ENCODE peak calls at places on chromosomes 6 and 20, in five cellular contexts. One of them, this sample, is unnamed.

GRCh38 chr6:43386492-43386891 is 17.0 kb upstream of the ZNF318 start:
- DNase-seq in activated CD4-positive, CD25-positive, alpha-beta regulatory T cell: no peak
- DNase-seq in lower lobe of right lung: no peak
- DNase-seq in NCI-H1105: peak
- DNase-seq in AG09309: no peak
- DNase-seq in this sample: no peak

GRCh38 chr20:25487975-25488374 is 80.5 kb downstream of the GINS1 start:
- DNase-seq in activated CD4-positive, CD25-positive, alpha-beta regulatory T cell: no peak
- DNase-seq in AG09309: no peak
- DNase-seq in NCI-H1105: no peak
- DNase-seq in lower lobe of right lung: no peak
- DNase-seq in this sample: no peak

GRCh38 chr6:125004198-125004597 is 42.0 kb downstream of the RNF217 start:
- DNase-seq in AG09309: no peak
- DNase-seq in activated CD4-positive, CD25-positive, alpha-beta regulatory T cell: no peak
- DNase-seq in lower lobe of right lung: no peak
- DNase-seq in NCI-H1105: no peak
- DNase-seq in this sample: no peak

GRCh38 chr20:58106143-58106750 is 122.2 kb downstream of the ANKRD60 start:
- DNase-seq in NCI-H1105: no peak
- DNase-seq in lower lobe of right lung: no peak
- DNase-seq in AG09309: no peak
- DNase-seq in activated CD4-positive, CD25-positive, alpha-beta regulatory T cell: no peak
- DNase-seq in this sample: no peak

GRCh38 chr20:62063601-62063980 is 2.1 kb downstream of the TAF4 start:
- DNase-seq in AG09309: no peak
- DNase-seq in lower lobe of right lung: no peak
- DNase-seq in NCI-H1105: no peak
- DNase-seq in activated CD4-positive, CD25-positive, alpha-beta regulatory T cell: no peak
- DNase-seq in this sample: no peak

GRCh38 chr20:35603695-35604443 is 11.8 kb upstream of the SPAG4 start:
- DNase-seq in AG09309: no peak
- DNase-seq in lower lobe of right lung: no peak
- DNase-seq in activated CD4-positive, CD25-positive, alpha-beta regulatory T cell: no peak
- DNase-seq in NCI-H1105: no peak
- DNase-seq in this sample: no peak

GRCh38 chr20:8854566-8854965 is 214.3 kb upstream of the PLCB4 start:
- DNase-seq in NCI-H1105: no peak
- DNase-seq in activated CD4-positive, CD25-positive, alpha-beta regulatory T cell: no peak
- DNase-seq in AG09309: peak
- DNase-seq in lower lobe of right lung: peak
- DNase-seq in this sample: no peak

GRCh38 chr20:37192137-37192854 is 12.9 kb upstream of the MROH8 start:
- DNase-seq in lower lobe of right lung: peak
- DNase-seq in activated CD4-positive, CD25-positive, alpha-beta regulatory T cell: peak
- DNase-seq in AG09309: peak
- DNase-seq in NCI-H1105: peak
- DNase-seq in this sample: peak

GRCh38 chr6:146855889-146856288 is 257.1 kb downstream of the ADGB start:
- DNase-seq in activated CD4-positive, CD25-positive, alpha-beta regulatory T cell: no peak
- DNase-seq in lower lobe of right lung: no peak
- DNase-seq in AG09309: no peak
- DNase-seq in NCI-H1105: no peak
- DNase-seq in this sample: no peak

GRCh38 chr6:39776581-39776980 is 15.6 kb upstream of the DAAM2 start:
- DNase-seq in NCI-H1105: no peak
- DNase-seq in AG09309: no peak
- DNase-seq in activated CD4-positive, CD25-positive, alpha-beta regulatory T cell: no peak
- DNase-seq in lower lobe of right lung: no peak
- DNase-seq in this sample: no peak

GRCh38 chr6:166693880-166694279 is 66.8 kb upstream of the RPS6KA2 start:
- DNase-seq in activated CD4-positive, CD25-positive, alpha-beta regulatory T cell: no peak
- DNase-seq in NCI-H1105: no peak
- DNase-seq in lower lobe of right lung: no peak
- DNase-seq in AG09309: no peak
- DNase-seq in this sample: no peak

GRCh38 chr6:142945446-142946180 is 637 bp upstream of the HIVEP2 start:
- DNase-seq in NCI-H1105: peak
- DNase-seq in activated CD4-positive, CD25-positive, alpha-beta regulatory T cell: peak
- DNase-seq in lower lobe of right lung: peak
- DNase-seq in AG09309: no peak
- DNase-seq in this sample: no peak

GRCh38 chr6:156102129-156102528 is 646.5 kb upstream of the NOX3 start:
- DNase-seq in NCI-H1105: no peak
- DNase-seq in AG09309: no peak
- DNase-seq in activated CD4-positive, CD25-positive, alpha-beta regulatory T cell: no peak
- DNase-seq in lower lobe of right lung: no peak
- DNase-seq in this sample: no peak

GRCh38 chr6:28940294-28940858 is 16.6 kb upstream of the TRIM27 start:
- DNase-seq in NCI-H1105: peak
- DNase-seq in lower lobe of right lung: no peak
- DNase-seq in AG09309: no peak
- DNase-seq in activated CD4-positive, CD25-positive, alpha-beta regulatory T cell: peak
- DNase-seq in this sample: no peak

GRCh38 chr6:106745824-106746610 is 116.6 kb downstream of the QRSL1 start:
- DNase-seq in AG09309: no peak
- DNase-seq in lower lobe of right lung: no peak
- DNase-seq in NCI-H1105: no peak
- DNase-seq in activated CD4-positive, CD25-positive, alpha-beta regulatory T cell: no peak
- DNase-seq in this sample: peak

GRCh38 chr6:150345786-150346185 is 23.0 kb upstream of the IYD start:
- DNase-seq in activated CD4-positive, CD25-positive, alpha-beta regulatory T cell: no peak
- DNase-seq in lower lobe of right lung: no peak
- DNase-seq in AG09309: no peak
- DNase-seq in NCI-H1105: no peak
- DNase-seq in this sample: no peak

GRCh38 chr6:165663283-165663735 is 268 bp upstream of the PDE10A start:
- DNase-seq in activated CD4-positive, CD25-positive, alpha-beta regulatory T cell: no peak
- DNase-seq in AG09309: no peak
- DNase-seq in lower lobe of right lung: no peak
- DNase-seq in NCI-H1105: no peak
- DNase-seq in this sample: no peak

GRCh38 chr6:116008470-116009229 is 52.0 kb downstream of the FRK start:
- DNase-seq in AG09309: no peak
- DNase-seq in activated CD4-positive, CD25-positive, alpha-beta regulatory T cell: no peak
- DNase-seq in lower lobe of right lung: no peak
- DNase-seq in NCI-H1105: no peak
- DNase-seq in this sample: no peak

GRCh38 chr6:42326248-42326647 is 108.6 kb upstream of the MRPS10 start:
- DNase-seq in NCI-H1105: peak
- DNase-seq in lower lobe of right lung: no peak
- DNase-seq in AG09309: no peak
- DNase-seq in activated CD4-positive, CD25-positive, alpha-beta regulatory T cell: no peak
- DNase-seq in this sample: peak

GRCh38 chr20:49935746-49936152 is 448 bp upstream of the RNF114 start:
- DNase-seq in NCI-H1105: no peak
- DNase-seq in AG09309: no peak
- DNase-seq in activated CD4-positive, CD25-positive, alpha-beta regulatory T cell: no peak
- DNase-seq in lower lobe of right lung: peak
- DNase-seq in this sample: no peak

GRCh38 chr6:3408665-3409064 is 48.2 kb downstream of the SLC22A23 start:
- DNase-seq in activated CD4-positive, CD25-positive, alpha-beta regulatory T cell: no peak
- DNase-seq in lower lobe of right lung: no peak
- DNase-seq in NCI-H1105: no peak
- DNase-seq in AG09309: no peak
- DNase-seq in this sample: no peak